ENCODE peak calls at places on chromosomes 3 and 15, in six cellular contexts. One of them, this sample, is unnamed.

GRCh38 chr15:71945012-71945411 is 134.7 kb downstream of the NR2E3 start:
- DNase-seq in lower leg skin: no peak
- DNase-seq in esophagus squamous epithelium: no peak
- DNase-seq in suprapubic skin: no peak
- DNase-seq in thyroid gland: peak
- DNase-seq in NB4: no peak
- DNase-seq in this sample: no peak

GRCh38 chr3:189914799-189915198 is 205.9 kb downstream of the P3H2 start:
- DNase-seq in lower leg skin: no peak
- DNase-seq in suprapubic skin: no peak
- DNase-seq in thyroid gland: no peak
- DNase-seq in esophagus squamous epithelium: no peak
- DNase-seq in NB4: peak
- DNase-seq in this sample: no peak

GRCh38 chr15:38991701-38992100 is 427.1 kb upstream of the RASGRP1 start:
- DNase-seq in esophagus squamous epithelium: no peak
- DNase-seq in NB4: no peak
- DNase-seq in suprapubic skin: no peak
- DNase-seq in thyroid gland: no peak
- DNase-seq in lower leg skin: no peak
- DNase-seq in this sample: no peak

GRCh38 chr3:188553569-188553968 is 399.6 kb downstream of the LPP start:
- DNase-seq in thyroid gland: no peak
- DNase-seq in suprapubic skin: no peak
- DNase-seq in lower leg skin: no peak
- DNase-seq in NB4: no peak
- DNase-seq in esophagus squamous epithelium: no peak
- DNase-seq in this sample: no peak

GRCh38 chr15:86588413-86588812 is 508.7 kb downstream of the AGBL1 start:
- DNase-seq in esophagus squamous epithelium: no peak
- DNase-seq in lower leg skin: no peak
- DNase-seq in thyroid gland: no peak
- DNase-seq in suprapubic skin: no peak
- DNase-seq in NB4: no peak
- DNase-seq in this sample: no peak

GRCh38 chr15:45665261-45665660 is 30.4 kb downstream of the SQOR start:
- DNase-seq in lower leg skin: no peak
- DNase-seq in esophagus squamous epithelium: no peak
- DNase-seq in thyroid gland: no peak
- DNase-seq in suprapubic skin: no peak
- DNase-seq in NB4: no peak
- DNase-seq in this sample: no peak

GRCh38 chr3:123412811-123413588 is 35.9 kb downstream of the ADCY5 start:
- DNase-seq in esophagus squamous epithelium: no peak
- DNase-seq in NB4: no peak
- DNase-seq in suprapubic skin: no peak
- DNase-seq in thyroid gland: no peak
- DNase-seq in lower leg skin: no peak
- DNase-seq in this sample: peak

GRCh38 chr3:111070772-111071256 is 802 bp upstream of the NECTIN3 start:
- DNase-seq in esophagus squamous epithelium: no peak
- DNase-seq in lower leg skin: peak
- DNase-seq in suprapubic skin: peak
- DNase-seq in thyroid gland: no peak
- DNase-seq in NB4: no peak
- DNase-seq in this sample: no peak

GRCh38 chr3:4977001-4977888 is 2.0 kb upstream of the BHLHE40 start:
- DNase-seq in lower leg skin: peak
- DNase-seq in thyroid gland: peak
- DNase-seq in NB4: peak
- DNase-seq in esophagus squamous epithelium: no peak
- DNase-seq in suprapubic skin: peak
- DNase-seq in this sample: peak

GRCh38 chr3:70982274-70982673 is 601.3 kb downstream of the FOXP1 start:
- DNase-seq in thyroid gland: no peak
- DNase-seq in lower leg skin: no peak
- DNase-seq in NB4: no peak
- DNase-seq in esophagus squamous epithelium: no peak
- DNase-seq in suprapubic skin: no peak
- DNase-seq in this sample: no peak

GRCh38 chr3:61704807-61705206 is 143.4 kb downstream of the PTPRG start:
- DNase-seq in NB4: no peak
- DNase-seq in thyroid gland: peak
- DNase-seq in lower leg skin: no peak
- DNase-seq in suprapubic skin: no peak
- DNase-seq in esophagus squamous epithelium: no peak
- DNase-seq in this sample: no peak

GRCh38 chr15:89768071-89768500 is 8.0 kb upstream of the MESP2 start:
- DNase-seq in suprapubic skin: no peak
- DNase-seq in lower leg skin: no peak
- DNase-seq in NB4: no peak
- DNase-seq in thyroid gland: no peak
- DNase-seq in esophagus squamous epithelium: no peak
- DNase-seq in this sample: no peak

GRCh38 chr15:38012894-38013293 is 78.5 kb downstream of the TMCO5A start:
- DNase-seq in esophagus squamous epithelium: no peak
- DNase-seq in thyroid gland: no peak
- DNase-seq in suprapubic skin: no peak
- DNase-seq in NB4: no peak
- DNase-seq in lower leg skin: no peak
- DNase-seq in this sample: no peak

GRCh38 chr3:10400749-10401495 is 80.0 kb upstream of the SEC13 start:
- DNase-seq in thyroid gland: no peak
- DNase-seq in suprapubic skin: no peak
- DNase-seq in lower leg skin: no peak
- DNase-seq in esophagus squamous epithelium: no peak
- DNase-seq in NB4: no peak
- DNase-seq in this sample: no peak

GRCh38 chr15:31016446-31016915 is 25.1 kb upstream of the MTMR10 start:
- DNase-seq in esophagus squamous epithelium: no peak
- DNase-seq in lower leg skin: no peak
- DNase-seq in suprapubic skin: no peak
- DNase-seq in NB4: no peak
- DNase-seq in thyroid gland: no peak
- DNase-seq in this sample: no peak

GRCh38 chr3:139353920-139354556 is 10.2 kb downstream of the MRPS22 start:
- DNase-seq in esophagus squamous epithelium: no peak
- DNase-seq in suprapubic skin: no peak
- DNase-seq in lower leg skin: no peak
- DNase-seq in NB4: peak
- DNase-seq in thyroid gland: peak
- DNase-seq in this sample: no peak

GRCh38 chr15:87736401-87736800 is 520.1 kb downstream of the NTRK3 start:
- DNase-seq in NB4: no peak
- DNase-seq in suprapubic skin: no peak
- DNase-seq in esophagus squamous epithelium: no peak
- DNase-seq in thyroid gland: no peak
- DNase-seq in lower leg skin: no peak
- DNase-seq in this sample: no peak

GRCh38 chr3:13348671-13349396 is 71.3 kb downstream of the NUP210 start:
- DNase-seq in esophagus squamous epithelium: no peak
- DNase-seq in NB4: peak
- DNase-seq in thyroid gland: no peak
- DNase-seq in lower leg skin: no peak
- DNase-seq in suprapubic skin: no peak
- DNase-seq in this sample: no peak

GRCh38 chr3:8518138-8518537 is 16.5 kb downstream of the LMCD1 start:
- DNase-seq in NB4: no peak
- DNase-seq in suprapubic skin: no peak
- DNase-seq in thyroid gland: no peak
- DNase-seq in esophagus squamous epithelium: no peak
- DNase-seq in lower leg skin: no peak
- DNase-seq in this sample: no peak

DNA sequence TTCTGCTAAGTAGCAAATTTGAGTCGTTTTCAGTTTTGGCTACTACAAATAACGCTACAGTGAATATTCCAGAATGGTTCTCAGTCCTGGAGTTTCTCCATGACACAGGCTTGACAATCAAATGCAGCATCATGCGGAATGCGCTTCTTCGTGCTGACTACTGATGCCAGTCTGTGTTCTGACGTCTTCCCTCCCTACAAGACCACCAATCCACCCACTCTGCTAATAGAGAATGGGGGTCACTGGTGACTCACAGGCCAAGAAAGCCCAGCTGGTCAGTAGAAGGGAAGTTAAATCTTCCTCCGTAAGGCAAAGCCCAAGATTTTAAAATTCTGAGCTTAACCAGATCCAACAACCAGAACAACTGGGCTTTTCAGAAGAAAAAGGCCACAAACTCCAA is 115.1 kb downstream of the XXYLT1 start:
- DNase-seq in NB4: no peak
- DNase-seq in esophagus squamous epithelium: no peak
- DNase-seq in lower leg skin: no peak
- DNase-seq in thyroid gland: no peak
- DNase-seq in suprapubic skin: no peak
- DNase-seq in this sample: no peak
- TF ChIP-seq POLR2A in NB4: no peak
- TF ChIP-seq POLR2A in esophagus squamous epithelium: no peak
- TF ChIP-seq POLR2A in lower leg skin: no peak
- TF ChIP-seq POLR2A in thyroid gland: no peak
- TF ChIP-seq POLR2A in suprapubic skin: no peak
- TF ChIP-seq POLR2A in this sample: no peak

GRCh38 chr3:32401141-32401540 is 9.5 kb downstream of the CMTM7 start:
- DNase-seq in suprapubic skin: no peak
- DNase-seq in esophagus squamous epithelium: no peak
- DNase-seq in thyroid gland: no peak
- DNase-seq in NB4: no peak
- DNase-seq in lower leg skin: no peak
- DNase-seq in this sample: no peak

GRCh38 chr3:32399030-32399620 is 7.5 kb downstream of the CMTM7 start:
- DNase-seq in thyroid gland: no peak
- DNase-seq in suprapubic skin: no peak
- DNase-seq in NB4: peak
- DNase-seq in esophagus squamous epithelium: no peak
- DNase-seq in lower leg skin: no peak
- DNase-seq in this sample: no peak

GRCh38 chr3:32403663-32404062 is 12.0 kb downstream of the CMTM7 start:
- DNase-seq in NB4: no peak
- DNase-seq in lower leg skin: no peak
- DNase-seq in esophagus squamous epithelium: no peak
- DNase-seq in thyroid gland: no peak
- DNase-seq in suprapubic skin: no peak
- DNase-seq in this sample: no peak

GRCh38 chr3:32398531-32398930 is 6.9 kb downstream of the CMTM7 start:
- DNase-seq in esophagus squamous epithelium: no peak
- DNase-seq in lower leg skin: no peak
- DNase-seq in thyroid gland: peak
- DNase-seq in suprapubic skin: no peak
- DNase-seq in NB4: peak
- DNase-seq in this sample: peak

DNA sequence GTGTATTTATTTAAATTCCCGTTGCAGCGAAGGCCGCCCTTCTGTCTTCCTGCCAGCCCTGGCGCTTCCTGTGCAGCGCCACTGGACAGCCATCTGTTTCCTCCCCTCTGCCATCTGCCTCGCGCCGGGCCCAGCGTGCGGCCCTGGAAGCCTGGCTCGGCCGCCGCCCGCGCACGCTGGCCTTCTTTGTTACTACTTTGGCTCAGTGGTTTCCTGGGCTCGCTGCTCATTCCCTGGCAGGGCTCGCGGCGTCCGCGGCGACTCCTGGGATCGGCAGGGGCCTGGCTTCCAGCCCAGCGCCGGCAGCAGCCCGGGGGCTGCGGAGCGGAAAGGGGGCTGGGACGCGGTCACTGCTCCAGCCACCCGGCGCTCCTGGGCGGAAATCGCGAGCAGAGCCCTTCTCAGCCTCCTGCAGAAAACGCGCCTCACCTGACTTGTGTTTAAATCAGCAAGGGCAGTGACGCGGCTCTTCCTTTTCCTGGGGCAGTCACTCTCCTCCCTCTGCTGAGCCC is 9.9 kb downstream of the CMTM7 start:
- DNase-seq in suprapubic skin: peak
- DNase-seq in thyroid gland: peak
- DNase-seq in lower leg skin: peak
- DNase-seq in esophagus squamous epithelium: peak
- DNase-seq in NB4: peak
- DNase-seq in this sample: peak
- TF ChIP-seq CTCF in suprapubic skin: no peak
- TF ChIP-seq CTCF in thyroid gland: no peak
- TF ChIP-seq CTCF in lower leg skin: no peak
- TF ChIP-seq CTCF in esophagus squamous epithelium: peak
- TF ChIP-seq CTCF in NB4: no peak
- TF ChIP-seq CTCF in this sample: no peak

GRCh38 chr3:104291878-104292277 is 1074.8 kb upstream of the ALCAM start:
- DNase-seq in NB4: no peak
- DNase-seq in thyroid gland: no peak
- DNase-seq in esophagus squamous epithelium: no peak
- DNase-seq in lower leg skin: no peak
- DNase-seq in suprapubic skin: no peak
- DNase-seq in this sample: no peak

GRCh38 chr3:104286645-104287044 is 1080.1 kb upstream of the ALCAM start:
- DNase-seq in esophagus squamous epithelium: no peak
- DNase-seq in suprapubic skin: no peak
- DNase-seq in lower leg skin: no peak
- DNase-seq in thyroid gland: no peak
- DNase-seq in NB4: no peak
- DNase-seq in this sample: no peak

DNA sequence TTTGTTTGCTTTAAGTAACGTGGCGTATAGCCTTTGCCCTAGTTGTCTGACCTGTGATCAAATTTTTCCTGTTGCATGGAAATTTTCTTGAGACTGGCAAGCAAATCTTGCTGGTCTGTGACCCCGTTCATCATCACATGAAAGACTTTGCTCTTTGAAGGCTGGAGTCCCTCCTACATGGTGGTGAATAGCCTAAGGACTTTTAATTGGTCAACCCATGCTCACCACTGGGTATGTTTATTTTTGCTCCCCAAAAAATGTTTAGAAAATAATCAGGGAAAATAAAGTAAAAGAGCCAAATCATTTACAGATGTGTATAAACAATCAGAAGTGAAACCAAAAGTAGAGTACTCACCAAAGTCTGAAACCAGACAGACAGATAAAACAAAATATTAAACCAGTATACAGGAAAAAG is 1075.3 kb upstream of the ALCAM start:
- DNase-seq in thyroid gland: no peak
- DNase-seq in NB4: no peak
- DNase-seq in suprapubic skin: no peak
- DNase-seq in lower leg skin: no peak
- DNase-seq in esophagus squamous epithelium: no peak
- DNase-seq in this sample: no peak
- H3K4me3 ChIP-seq in thyroid gland: no peak
- H3K4me3 ChIP-seq in NB4: no peak
- H3K4me3 ChIP-seq in suprapubic skin: peak
- H3K4me3 ChIP-seq in lower leg skin: no peak
- H3K4me3 ChIP-seq in esophagus squamous epithelium: no peak
- H3K4me3 ChIP-seq in this sample: no peak

DNA sequence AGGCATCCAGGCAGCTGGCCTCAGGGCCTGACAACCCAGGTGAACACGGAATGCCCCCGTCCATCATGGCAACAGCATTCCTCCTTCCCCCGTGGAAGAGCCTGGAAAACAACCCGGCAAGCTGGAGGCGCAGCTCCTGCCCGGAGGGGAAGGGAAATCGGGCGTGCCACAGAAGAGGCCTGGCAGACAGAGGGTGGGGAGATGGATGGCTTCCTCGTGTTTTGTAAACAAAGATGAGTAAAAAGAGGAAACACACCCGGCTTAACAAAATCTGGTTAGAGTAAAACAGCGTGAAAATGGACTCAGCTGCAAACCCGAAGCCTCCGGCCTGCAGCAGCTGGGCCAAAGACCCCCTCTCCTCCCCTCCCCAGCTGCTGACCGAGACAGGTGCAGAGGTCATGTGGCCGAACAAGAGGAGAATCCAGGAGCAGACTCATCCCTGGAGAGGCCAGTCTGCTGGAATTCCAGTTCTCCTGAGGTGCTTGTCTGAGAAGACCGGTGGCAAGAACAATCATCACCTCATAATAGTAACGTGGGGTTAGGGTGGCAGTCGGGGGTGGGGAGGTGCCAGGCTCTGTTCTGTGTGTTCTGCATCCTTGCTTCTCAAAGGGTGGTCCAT is 15.3 kb downstream of the BMF start:
- DNase-seq in suprapubic skin: no peak
- DNase-seq in NB4: no peak
- DNase-seq in thyroid gland: no peak
- DNase-seq in esophagus squamous epithelium: no peak
- DNase-seq in lower leg skin: peak
- DNase-seq in this sample: no peak
- TF ChIP-seq POLR2A in suprapubic skin: no peak
- TF ChIP-seq POLR2A in NB4: no peak
- TF ChIP-seq POLR2A in thyroid gland: no peak
- TF ChIP-seq POLR2A in esophagus squamous epithelium: no peak
- TF ChIP-seq POLR2A in lower leg skin: no peak
- TF ChIP-seq POLR2A in this sample: no peak